ENCODE peak calls at places on chromosomes 6 and 20, in seven cellular contexts. I, K, G, S, T, M and R are unnamed samples. For H3K4me1, the result is how much of the 10 kb centered on the place peaks cover.

GRCh38 chr6:104771258-104771832 is 88.4 kb downstream of the HACE1 start:
- DNase-seq in M (peak), K (no peak), T (no peak), S (peak), G (peak), I (peak), R (peak)

GRCh38 chr6:96234476-96234875 is 218.7 kb downstream of the FUT9 start:
- DNase-seq in T (no peak), S (no peak), K (no peak), G (no peak), M (no peak), I (no peak), R (no peak)

GRCh38 chr20:16260911-16261310 is 312.3 kb downstream of the KIF16B start:
- DNase-seq in S (no peak), I (no peak), K (no peak), T (no peak), G (no peak), M (no peak), R (no peak)

GRCh38 chr20:33561981-33562601 is 72.2 kb downstream of the CBFA2T2 start:
- DNase-seq in S (peak), G (peak), T (no peak), K (peak), M (no peak), I (peak), R (no peak)

GRCh38 chr20:9280654-9281053 is 211.8 kb downstream of the PLCB4 start:
- DNase-seq in G (no peak), I (peak), M (no peak), T (no peak), S (no peak), K (no peak), R (no peak)

GRCh38 chr6:125886914-125887313 is 69.7 kb upstream of the HINT3 start:
- DNase-seq in I (no peak), S (no peak), T (no peak), G (no peak), M (no peak), K (no peak), R (no peak)

GRCh38 chr6:117740605-117741004 is 65.3 kb downstream of the NUS1 start:
- DNase-seq in T (no peak), I (no peak), M (no peak), S (no peak), G (peak), K (no peak), R (no peak)

GRCh38 chr20:32680544-32681174 is 6.9 kb upstream of the C20orf203 start:
- DNase-seq in I (no peak), K (no peak), G (peak), T (no peak), S (peak), M (no peak), R (no peak)

GRCh38 chr6:148836751-148837150 is 89.9 kb downstream of the UST start:
- DNase-seq in I (no peak), G (no peak), M (no peak), S (no peak), T (no peak), K (no peak), R (no peak)

GRCh38 chr20:438581-439469 is 23.5 kb downstream of the TBC1D20 start:
- DNase-seq in M (no peak), T (no peak), G (no peak), S (no peak), K (no peak), I (no peak), R (no peak)

GRCh38 chr20:16974080-16974854 is 226.1 kb downstream of the OTOR start:
- DNase-seq in I (no peak), S (no peak), G (no peak), M (no peak), K (no peak), T (no peak), R (no peak)

GRCh38 chr20:2849529-2849928 is 9.0 kb downstream of the VPS16 start:
- DNase-seq in I (no peak), M (no peak), S (no peak), G (no peak), K (no peak), T (no peak), R (no peak)

GRCh38 chr20:47888351-47888750 is 103.1 kb upstream of the SULF2 start:
- DNase-seq in M (no peak), S (no peak), I (no peak), K (no peak), G (no peak), T (no peak), R (no peak)

GRCh38 chr6:18334251-18334650 is 52.9 kb upstream of the RNF144B start:
- DNase-seq in I (no peak), S (no peak), K (no peak), G (no peak), T (no peak), M (no peak), R (no peak)

GRCh38 chr6:148878683-148879082 is 131.9 kb downstream of the UST start:
- DNase-seq in M (no peak), K (no peak), S (no peak), T (no peak), G (no peak), I (no peak), R (no peak)

GRCh38 chr6:147641511-147641910 is 133.0 kb downstream of the SAMD5 start:
- DNase-seq in T (no peak), I (peak), M (no peak), G (no peak), K (no peak), S (no peak), R (no peak)

GRCh38 chr6:128335963-128336362 is 184.4 kb downstream of the PTPRK start:
- DNase-seq in G (no peak), I (no peak), S (no peak), T (no peak), M (no peak), K (no peak), R (no peak)

GRCh38 chr20:62907377-62908317 is 18.7 kb downstream of the DIDO1 start:
- DNase-seq in M (no peak), G (peak), S (no peak), I (peak), T (no peak), K (peak), R (no peak)

GRCh38 chr20:5508044-5508443 is 191.3 kb upstream of the PROKR2 start:
- DNase-seq in I (no peak), G (no peak), S (no peak), T (no peak), M (no peak), K (no peak), R (no peak)

GRCh38 chr6:5481024-5481423 is 219.7 kb downstream of the FARS2 start:
- DNase-seq in G (peak), T (no peak), S (no peak), K (no peak), I (no peak), M (no peak), R (no peak)

GRCh38 chr20:13111249-13111911 is 102.6 kb downstream of the SPTLC3 start:
- DNase-seq in S (no peak), I (no peak), K (no peak), M (no peak), T (no peak), G (no peak), R (no peak)

GRCh38 chr20:35560105-35560511 is 18.2 kb downstream of the ERGIC3 start:
- DNase-seq in M (peak), S (no peak), K (peak), I (no peak), G (peak), T (no peak), R (no peak)

GRCh38 chr20:35560541-35560940 is 18.7 kb downstream of the ERGIC3 start:
- DNase-seq in T (no peak), S (no peak), G (no peak), I (no peak), M (no peak), K (no peak), R (no peak)

GRCh38 chr20:35561671-35562070 is 19.8 kb downstream of the ERGIC3 start:
- DNase-seq in S (no peak), K (peak), G (peak), M (no peak), T (peak), I (no peak), R (no peak)

GRCh38 chr20:35562541-35563110 is 20.7 kb downstream of the ERGIC3 start:
- DNase-seq in M (no peak), K (no peak), I (no peak), T (no peak), S (no peak), G (no peak), R (no peak)

DNA sequence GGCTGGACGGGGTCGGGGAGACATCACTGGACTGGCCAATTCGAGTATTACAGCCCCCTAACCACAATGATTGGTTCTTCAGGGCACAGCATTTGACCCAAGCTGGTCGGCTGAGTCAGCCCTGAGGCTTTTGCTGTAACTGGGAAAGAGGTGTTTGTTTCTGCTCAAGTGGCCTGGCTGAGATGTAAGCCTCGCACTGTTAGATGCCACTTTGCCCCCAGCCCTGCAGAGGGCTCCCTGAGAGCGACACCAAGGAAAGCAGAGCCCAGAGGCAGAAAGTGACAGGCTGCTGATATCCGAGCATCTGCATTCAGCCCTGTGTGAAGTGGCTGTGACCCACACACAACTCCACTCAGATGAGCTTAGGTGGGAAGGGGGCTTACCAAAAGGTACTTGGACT is 19.4 kb downstream of the ERGIC3 start:
- DNase-seq in T (peak), G (peak), I (peak), M (peak), S (peak), K (peak), R (peak)
- H4K8ac ChIP-seq in T (no peak), G (no peak), I (no peak), M (no peak), S (no peak), K (no peak), R (no peak)

GRCh38 chr20:51529027-51529749 is 13.3 kb downstream of the NFATC2 start:
- DNase-seq in T (no peak), M (peak), I (peak), K (no peak), G (no peak), S (no peak), R (no peak)
- H3K4me1 ChIP-seq in T (under half), M (under half), I (under half), K (under half), G (under half), S (under half), R (under half)

GRCh38 chr6:44298055-44298803 is 14.9 kb downstream of the AARS2 start:
- DNase-seq in S (no peak), G (peak), T (peak), M (no peak), I (no peak), K (peak), R (no peak)
- H3K9ac ChIP-seq in S (no peak), G (peak), T (no peak), M (no peak), I (peak), K (no peak), R (peak)

GRCh38 chr20:61109221-61109805 is 142.7 kb upstream of the CDH4 start:
- DNase-seq in K (no peak), M (no peak), G (no peak), I (no peak), T (no peak), S (no peak), R (no peak)
- H4K8ac ChIP-seq in K (no peak), M (no peak), G (no peak), I (no peak), T (no peak), S (no peak), R (no peak)

GRCh38 chr6:150596439-150596838 is 3.2 kb upstream of the PLEKHG1 start:
- DNase-seq in T (no peak), G (no peak), I (no peak), M (no peak), S (no peak), K (no peak), R (no peak)
- H3K4me1 ChIP-seq in T (under half), G (under half), I (under half), M (under half), S (under half), K (under half), R (under half)